ENCODE peak calls at places on chromosomes 13 and 19, in six cellular contexts. P is astrocyte of the spinal cord, H is HAP-1, U is GM04503, N is LHCN-M2, W is Right ventricle myocardium superior. Z is an unnamed sample.

GRCh38 chr19:45641274-45642105 is 2.3 kb upstream of the EML2 start:
- DNase-seq in W (peak; percentile 84), H (peak; percentile 99), P (peak; percentile 57), N (peak; percentile 64), U (no peak), Z (peak; percentile 61)

GRCh38 chr13:89393758-89394157 is 1722.6 kb downstream of the SLITRK5 start:
- DNase-seq in N (no peak), P (no peak), U (no peak), H (no peak), W (no peak), Z (no peak)

GRCh38 chr13:113862766-113863510 is 938 bp downstream of the GAS6 start:
- DNase-seq in P (peak; percentile 32), W (peak; percentile 79), N (no peak), U (no peak), H (peak; percentile 55), Z (peak; percentile 32)

GRCh38 chr19:16576690-16577530 is 4.7 kb upstream of the SLC35E1 start:
- DNase-seq in U (no peak), H (no peak), W (no peak), P (no peak), N (no peak), Z (no peak)

GRCh38 chr19:583198-583967 is 6.3 kb upstream of the HCN2 start:
- DNase-seq in H (no peak), W (no peak), U (no peak), N (no peak), P (no peak), Z (no peak)

GRCh38 chr19:3344608-3345598 is 21.5 kb upstream of the NFIC start:
- DNase-seq in U (no peak), P (no peak), N (no peak), H (no peak), W (peak; percentile 29), Z (no peak)

GRCh38 chr13:52852444-52852843 is 4.0 kb upstream of the PCDH8 start:
- DNase-seq in P (no peak), H (no peak), W (no peak), N (no peak), U (no peak), Z (no peak)

GRCh38 chr13:92938481-92939020 is 288.1 kb upstream of the GPC6 start:
- DNase-seq in H (no peak), U (no peak), P (no peak), N (no peak), W (no peak), Z (no peak)

GRCh38 chr13:70960841-70961443 is 852.7 kb upstream of the KLHL1 start:
- DNase-seq in W (no peak), P (peak; percentile 52), N (peak; percentile 11), H (peak; percentile 50), U (no peak), Z (peak; percentile 7)

Z was measured in M059J.